ENCODE peak calls at places on chromosomes 12 and 14, in four cellular contexts. One of them, this sample, is unnamed.

GRCh38 chr12:13472690-13473089 is 276.2 kb downstream of the EMP1 start:
- DNase-seq in heart left ventricle: no peak
- DNase-seq in lower lobe of right lung: no peak
- DNase-seq in hepatocyte: peak
- DNase-seq in this sample: no peak

GRCh38 chr12:67772276-67773169 is 124.0 kb downstream of the DYRK2 start:
- DNase-seq in hepatocyte: peak
- DNase-seq in heart left ventricle: no peak
- DNase-seq in lower lobe of right lung: no peak
- DNase-seq in this sample: no peak

GRCh38 chr12:79710707-79711483 is 20.1 kb upstream of the PAWR start:
- DNase-seq in lower lobe of right lung: peak
- DNase-seq in hepatocyte: no peak
- DNase-seq in heart left ventricle: no peak
- DNase-seq in this sample: no peak

GRCh38 chr14:31950760-31951637 is 126.1 kb upstream of the ARHGAP5 start:
- DNase-seq in heart left ventricle: peak
- DNase-seq in hepatocyte: peak
- DNase-seq in lower lobe of right lung: no peak
- DNase-seq in this sample: no peak

GRCh38 chr12:132724506-132725220 is 14.0 kb downstream of the PGAM5 start:
- DNase-seq in heart left ventricle: peak
- DNase-seq in hepatocyte: no peak
- DNase-seq in lower lobe of right lung: no peak
- DNase-seq in this sample: no peak

GRCh38 chr12:43148711-43149110 is 403.3 kb downstream of the ADAMTS20 start:
- DNase-seq in heart left ventricle: no peak
- DNase-seq in lower lobe of right lung: no peak
- DNase-seq in hepatocyte: no peak
- DNase-seq in this sample: no peak

GRCh38 chr12:39846971-39847661 is 227.5 kb upstream of the ABCD2 start:
- DNase-seq in hepatocyte: no peak
- DNase-seq in heart left ventricle: no peak
- DNase-seq in lower lobe of right lung: no peak
- DNase-seq in this sample: no peak

GRCh38 chr12:53223391-53224267 is 8.4 kb downstream of the RARG start:
- DNase-seq in heart left ventricle: peak
- DNase-seq in hepatocyte: peak
- DNase-seq in lower lobe of right lung: peak
- DNase-seq in this sample: peak

GRCh38 chr12:50764861-50765324 is 992 bp downstream of the ATF1 start:
- DNase-seq in hepatocyte: peak
- DNase-seq in lower lobe of right lung: no peak
- DNase-seq in heart left ventricle: no peak
- DNase-seq in this sample: no peak

GRCh38 chr12:42696424-42697149 is 107.0 kb upstream of the PRICKLE1 start:
- DNase-seq in hepatocyte: peak
- DNase-seq in heart left ventricle: peak
- DNase-seq in lower lobe of right lung: peak
- DNase-seq in this sample: no peak

GRCh38 chr14:101709962-101710891 is 51.3 kb upstream of the PPP2R5C start:
- DNase-seq in lower lobe of right lung: no peak
- DNase-seq in hepatocyte: no peak
- DNase-seq in heart left ventricle: no peak
- DNase-seq in this sample: no peak

GRCh38 chr14:21913759-21914158 is 240.1 kb upstream of the OR4E1 start:
- DNase-seq in lower lobe of right lung: peak
- DNase-seq in hepatocyte: peak
- DNase-seq in heart left ventricle: no peak
- DNase-seq in this sample: peak

GRCh38 chr12:104423273-104423672 is 33.5 kb upstream of the CHST11 start:
- DNase-seq in lower lobe of right lung: no peak
- DNase-seq in hepatocyte: no peak
- DNase-seq in heart left ventricle: no peak
- DNase-seq in this sample: no peak

GRCh38 chr12:104171785-104172563 is 34.0 kb upstream of the NFYB start:
- DNase-seq in heart left ventricle: no peak
- DNase-seq in hepatocyte: no peak
- DNase-seq in lower lobe of right lung: no peak
- DNase-seq in this sample: no peak

GRCh38 chr12:124830306-124830705 is 33.4 kb downstream of the SCARB1 start:
- DNase-seq in lower lobe of right lung: no peak
- DNase-seq in heart left ventricle: no peak
- DNase-seq in hepatocyte: no peak
- DNase-seq in this sample: no peak

GRCh38 chr12:124828264-124829007 is 35.2 kb downstream of the SCARB1 start:
- DNase-seq in hepatocyte: peak
- DNase-seq in heart left ventricle: no peak
- DNase-seq in lower lobe of right lung: no peak
- DNase-seq in this sample: no peak

GRCh38 chr12:124829008-124829707 is 34.5 kb downstream of the SCARB1 start:
- DNase-seq in hepatocyte: peak
- DNase-seq in heart left ventricle: no peak
- DNase-seq in lower lobe of right lung: no peak
- DNase-seq in this sample: no peak

GRCh38 chr12:124831590-124831989 is 32.1 kb downstream of the SCARB1 start:
- DNase-seq in lower lobe of right lung: no peak
- DNase-seq in hepatocyte: no peak
- DNase-seq in heart left ventricle: no peak
- DNase-seq in this sample: no peak

DNA sequence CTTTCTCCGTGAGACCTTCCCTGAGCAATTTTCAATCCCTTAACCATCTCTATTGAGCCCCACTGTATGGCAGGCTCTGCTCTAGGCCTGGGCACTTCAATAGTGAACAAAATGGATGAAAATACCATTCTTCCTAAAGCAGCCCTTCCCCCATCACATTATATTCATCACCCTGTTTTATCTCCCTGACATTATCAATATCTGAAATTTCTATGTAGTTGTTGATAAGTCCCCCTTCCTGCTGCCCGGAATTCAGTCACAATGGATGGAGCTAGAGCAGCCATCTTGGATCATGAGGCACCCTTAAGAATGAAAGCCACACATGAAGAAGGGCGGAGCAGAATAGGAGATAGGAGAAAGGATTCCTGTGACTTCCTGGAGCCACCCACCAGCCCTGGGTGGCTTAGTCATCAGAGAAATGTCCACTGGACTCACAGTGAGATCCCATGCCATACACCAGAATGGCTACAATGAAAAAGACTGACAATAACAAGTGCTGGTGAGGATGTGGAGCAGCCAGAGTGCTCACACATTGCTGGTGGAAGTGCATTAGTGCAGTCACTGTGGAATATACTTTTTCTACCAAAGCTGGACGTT is 33.9 kb downstream of the SCARB1 start:
- DNase-seq in heart left ventricle: no peak
- DNase-seq in hepatocyte: no peak
- DNase-seq in lower lobe of right lung: no peak
- DNase-seq in this sample: no peak
- H3K27ac ChIP-seq in heart left ventricle: no peak
- H3K27ac ChIP-seq in hepatocyte: peak
- H3K27ac ChIP-seq in lower lobe of right lung: no peak
- H3K27ac ChIP-seq in this sample: no peak

GRCh38 chr14:90256354-90257131 is at the start of gene PSMC1:
- DNase-seq in heart left ventricle: peak
- DNase-seq in hepatocyte: peak
- DNase-seq in lower lobe of right lung: peak
- DNase-seq in this sample: peak
- H3K27ac ChIP-seq in heart left ventricle: peak
- H3K27ac ChIP-seq in hepatocyte: peak
- H3K27ac ChIP-seq in lower lobe of right lung: peak
- H3K27ac ChIP-seq in this sample: peak

GRCh38 chr12:108799528-108800243 is 57.7 kb downstream of the SSH1 start:
- DNase-seq in hepatocyte: no peak
- DNase-seq in heart left ventricle: no peak
- DNase-seq in lower lobe of right lung: no peak
- DNase-seq in this sample: no peak
- H3K27ac ChIP-seq in hepatocyte: no peak
- H3K27ac ChIP-seq in heart left ventricle: peak
- H3K27ac ChIP-seq in lower lobe of right lung: peak
- H3K27ac ChIP-seq in this sample: peak

GRCh38 chr12:1639538-1639937 is 10.5 kb downstream of the WNT5B start:
- DNase-seq in hepatocyte: no peak
- DNase-seq in heart left ventricle: peak
- DNase-seq in lower lobe of right lung: peak
- DNase-seq in this sample: no peak
- H3K27ac ChIP-seq in hepatocyte: no peak
- H3K27ac ChIP-seq in heart left ventricle: no peak
- H3K27ac ChIP-seq in lower lobe of right lung: no peak
- H3K27ac ChIP-seq in this sample: no peak

GRCh38 chr14:93085916-93086315 is 29.8 kb downstream of the ITPK1 start:
- DNase-seq in hepatocyte: no peak
- DNase-seq in heart left ventricle: no peak
- DNase-seq in lower lobe of right lung: no peak
- DNase-seq in this sample: no peak
- H3K27ac ChIP-seq in hepatocyte: no peak
- H3K27ac ChIP-seq in heart left ventricle: peak
- H3K27ac ChIP-seq in lower lobe of right lung: no peak
- H3K27ac ChIP-seq in this sample: no peak

GRCh38 chr12:121117226-121117777 is 15.4 kb upstream of the P2RX7 start:
- DNase-seq in heart left ventricle: no peak
- DNase-seq in hepatocyte: no peak
- DNase-seq in lower lobe of right lung: no peak
- DNase-seq in this sample: no peak

GRCh38 chr12:121115530-121115929 is 17.1 kb upstream of the P2RX7 start:
- DNase-seq in heart left ventricle: no peak
- DNase-seq in lower lobe of right lung: no peak
- DNase-seq in hepatocyte: no peak
- DNase-seq in this sample: no peak

GRCh38 chr12:121114806-121115205 is 17.9 kb upstream of the P2RX7 start:
- DNase-seq in lower lobe of right lung: no peak
- DNase-seq in heart left ventricle: no peak
- DNase-seq in hepatocyte: no peak
- DNase-seq in this sample: no peak

GRCh38 chr12:121114019-121114639 is 18.5 kb upstream of the P2RX7 start:
- DNase-seq in heart left ventricle: no peak
- DNase-seq in hepatocyte: no peak
- DNase-seq in lower lobe of right lung: no peak
- DNase-seq in this sample: no peak

GRCh38 chr12:121116318-121117225 is 16.1 kb upstream of the P2RX7 start:
- DNase-seq in heart left ventricle: no peak
- DNase-seq in hepatocyte: no peak
- DNase-seq in lower lobe of right lung: no peak
- DNase-seq in this sample: no peak
- H3K27ac ChIP-seq in heart left ventricle: no peak
- H3K27ac ChIP-seq in hepatocyte: no peak
- H3K27ac ChIP-seq in lower lobe of right lung: no peak
- H3K27ac ChIP-seq in this sample: no peak

DNA sequence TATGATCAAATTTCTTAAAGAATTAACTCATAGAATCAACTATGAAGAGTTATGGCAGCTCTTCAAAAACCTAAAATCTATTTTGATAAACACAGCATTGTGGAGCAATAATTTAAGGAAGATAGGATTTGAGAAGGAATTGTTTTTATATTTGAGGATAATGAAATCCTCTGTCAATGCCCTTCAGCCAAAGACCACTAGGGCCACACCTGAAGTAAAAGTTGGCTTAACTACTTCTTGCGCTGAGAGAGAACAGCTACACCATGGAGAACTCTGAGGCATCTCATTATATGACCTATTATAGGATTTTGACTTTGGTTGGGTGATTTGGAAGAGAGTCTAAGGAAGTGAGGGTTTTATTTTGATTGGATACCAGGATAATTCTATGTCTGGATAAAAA is 237.2 kb downstream of the TMTC2 start:
- DNase-seq in lower lobe of right lung: no peak
- DNase-seq in hepatocyte: no peak
- DNase-seq in heart left ventricle: no peak
- DNase-seq in this sample: no peak
- H3K27ac ChIP-seq in lower lobe of right lung: no peak
- H3K27ac ChIP-seq in hepatocyte: no peak
- H3K27ac ChIP-seq in heart left ventricle: no peak
- H3K27ac ChIP-seq in this sample: no peak

DNA sequence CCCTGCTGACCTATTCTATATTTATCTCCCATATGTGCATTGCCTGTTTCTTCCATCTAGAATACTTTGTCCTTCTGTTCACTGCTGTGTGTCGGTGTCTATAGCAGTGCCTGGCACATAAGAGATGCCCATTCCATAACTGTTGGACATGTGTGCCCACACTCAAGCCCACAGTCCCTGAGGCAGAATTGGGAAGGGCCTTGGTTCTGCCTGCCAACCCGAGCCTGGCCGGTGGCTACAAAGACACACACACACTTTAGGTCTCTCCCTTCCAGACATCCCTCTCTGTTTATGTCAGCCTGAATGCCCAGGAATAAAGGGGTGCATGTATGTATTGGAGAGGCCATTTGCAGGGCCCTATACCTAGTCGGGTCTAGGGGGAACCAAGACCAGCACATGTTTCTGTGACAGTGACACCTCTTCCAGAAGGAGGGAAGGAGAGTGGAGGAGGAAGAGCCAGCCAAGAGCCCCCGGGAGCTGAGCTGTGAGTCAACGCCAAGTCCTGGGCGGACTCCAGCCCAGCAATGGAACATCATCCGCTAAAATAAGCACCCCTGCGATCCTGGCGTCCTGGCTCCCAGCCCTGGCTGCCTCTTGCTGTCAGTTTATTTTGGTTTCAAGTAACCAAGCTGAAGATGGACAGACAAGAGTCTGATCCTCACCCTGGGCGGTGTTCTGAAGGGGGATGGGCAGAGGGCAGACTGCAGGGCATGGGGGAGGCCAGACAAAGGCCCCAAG is 4.3 kb upstream of the ASB2 start:
- DNase-seq in hepatocyte: no peak
- DNase-seq in heart left ventricle: peak
- DNase-seq in lower lobe of right lung: no peak
- DNase-seq in this sample: no peak
- H3K27ac ChIP-seq in hepatocyte: no peak
- H3K27ac ChIP-seq in heart left ventricle: peak
- H3K27ac ChIP-seq in lower lobe of right lung: no peak
- H3K27ac ChIP-seq in this sample: no peak

DNA sequence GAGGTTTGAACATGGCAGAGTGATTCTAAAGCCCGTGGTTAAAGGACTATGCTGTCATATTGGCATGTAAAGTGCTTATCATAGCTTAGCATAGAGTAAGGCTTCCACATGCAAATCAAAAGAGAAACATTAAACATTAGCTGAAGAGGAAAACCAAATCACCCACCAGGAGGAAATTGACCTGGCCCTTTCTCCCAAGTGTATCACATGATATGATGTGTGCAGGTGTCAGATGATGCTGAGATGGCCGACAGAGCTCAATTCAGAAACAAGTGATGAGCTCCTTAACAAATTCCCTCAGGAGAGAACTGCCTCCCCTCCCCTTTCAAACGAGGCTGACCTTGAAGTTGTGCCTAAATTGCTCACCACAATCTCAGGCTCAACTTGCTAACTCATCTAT is 217.1 kb upstream of the BTG1 start:
- DNase-seq in lower lobe of right lung: no peak
- DNase-seq in heart left ventricle: no peak
- DNase-seq in hepatocyte: no peak
- DNase-seq in this sample: peak
- H3K27ac ChIP-seq in lower lobe of right lung: no peak
- H3K27ac ChIP-seq in heart left ventricle: no peak
- H3K27ac ChIP-seq in hepatocyte: no peak
- H3K27ac ChIP-seq in this sample: no peak

DNA sequence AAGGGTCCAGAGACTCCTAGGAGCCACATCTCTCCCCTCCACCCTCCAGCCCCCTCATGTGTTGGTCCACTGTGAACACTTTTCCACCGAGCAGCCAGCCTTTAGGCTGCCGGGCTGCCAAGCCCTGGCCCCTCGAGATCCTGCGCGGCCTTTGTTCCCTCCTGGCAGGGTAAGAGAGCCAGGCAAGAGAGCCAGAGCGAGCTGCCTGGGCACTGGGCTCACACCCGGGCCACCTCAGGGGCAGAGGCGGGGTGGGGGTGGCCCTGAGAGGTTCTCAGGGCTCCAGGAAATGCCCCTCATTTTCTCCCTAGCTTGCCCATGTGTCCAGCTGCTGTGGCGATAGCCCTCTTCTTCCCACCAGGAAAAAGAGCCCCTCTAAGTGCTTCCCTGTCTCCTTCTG is 44.8 kb downstream of the LTBP2 start:
- DNase-seq in lower lobe of right lung: no peak
- DNase-seq in hepatocyte: no peak
- DNase-seq in heart left ventricle: peak
- DNase-seq in this sample: no peak
- H3K27ac ChIP-seq in lower lobe of right lung: peak
- H3K27ac ChIP-seq in hepatocyte: no peak
- H3K27ac ChIP-seq in heart left ventricle: no peak
- H3K27ac ChIP-seq in this sample: no peak

This sample was measured in substantia nigra.